ENCODE peak calls at places on chromosomes 2 and 18, in eight cellular contexts. K, H, P, J, U, R, X and N are unnamed samples.

GRCh38 chr18:58687871-58688308 is 16.6 kb downstream of the MALT1 start:
- DNase-seq in K (no peak), H (peak), P (no peak), J (no peak), U (no peak), R (no peak), X (no peak), N (peak)

GRCh38 chr2:70944291-70944690 is 8.6 kb downstream of the ATP6V1B1 start:
- DNase-seq in K (no peak), H (no peak), P (no peak), J (no peak), U (no peak), R (no peak), X (peak), N (no peak)

GRCh38 chr2:239889641-239890055 is 135.5 kb downstream of the NDUFA10 start:
- DNase-seq in K (no peak), H (no peak), P (no peak), J (no peak), U (no peak), R (no peak), X (no peak), N (no peak)

GRCh38 chr2:140383781-140384180 is 1603.6 kb upstream of the NXPH2 start:
- DNase-seq in K (no peak), H (no peak), P (no peak), J (no peak), U (no peak), R (no peak), X (no peak), N (no peak)

GRCh38 chr18:52319423-52319822 is 20.6 kb upstream of the DCC start:
- DNase-seq in K (no peak), H (no peak), P (no peak), J (no peak), U (no peak), R (no peak), X (no peak), N (no peak)

GRCh38 chr2:10356459-10356851 is 53.8 kb downstream of the HPCAL1 start:
- DNase-seq in K (no peak), H (no peak), P (no peak), J (no peak), U (no peak), R (no peak), X (no peak), N (no peak)

GRCh38 chr2:172986040-172986439 is 89.6 kb upstream of the MAP3K20 start:
- DNase-seq in K (no peak), H (no peak), P (no peak), J (no peak), U (no peak), R (no peak), X (no peak), N (peak)

GRCh38 chr2:234164499-234165409 is 114.3 kb downstream of the SPP2 start:
- DNase-seq in K (no peak), H (peak), P (no peak), J (no peak), U (no peak), R (no peak), X (no peak), N (peak)

GRCh38 chr2:241862093-241862492 is 3.4 kb upstream of the PDCD1 start:
- DNase-seq in K (peak), H (no peak), P (peak), J (no peak), U (no peak), R (peak), X (no peak), N (no peak)

GRCh38 chr2:100140582-100140981 is 1.8 kb downstream of the AFF3 start:
- DNase-seq in K (no peak), H (no peak), P (no peak), J (no peak), U (no peak), R (no peak), X (no peak), N (no peak)

GRCh38 chr2:239910404-239910803 is 114.7 kb downstream of the NDUFA10 start:
- DNase-seq in K (no peak), H (no peak), P (no peak), J (no peak), U (no peak), R (no peak), X (no peak), N (no peak)

GRCh38 chr2:160388464-160389263 is 104.9 kb downstream of the RBMS1 start:
- DNase-seq in K (peak), H (no peak), P (no peak), J (no peak), U (no peak), R (no peak), X (no peak), N (no peak)

GRCh38 chr2:137050949-137051348 is 285.6 kb downstream of the THSD7B start:
- DNase-seq in K (peak), H (no peak), P (no peak), J (no peak), U (no peak), R (peak), X (no peak), N (peak)

GRCh38 chr2:109407401-109408335 is 206.1 kb downstream of the SEPTIN10 start:
- DNase-seq in K (no peak), H (no peak), P (no peak), J (no peak), U (no peak), R (no peak), X (no peak), N (no peak)

GRCh38 chr2:130391872-130392670 is 36.2 kb downstream of the PTPN18 start:
- DNase-seq in K (no peak), H (no peak), P (no peak), J (no peak), U (peak), R (peak), X (no peak), N (no peak)

DNA sequence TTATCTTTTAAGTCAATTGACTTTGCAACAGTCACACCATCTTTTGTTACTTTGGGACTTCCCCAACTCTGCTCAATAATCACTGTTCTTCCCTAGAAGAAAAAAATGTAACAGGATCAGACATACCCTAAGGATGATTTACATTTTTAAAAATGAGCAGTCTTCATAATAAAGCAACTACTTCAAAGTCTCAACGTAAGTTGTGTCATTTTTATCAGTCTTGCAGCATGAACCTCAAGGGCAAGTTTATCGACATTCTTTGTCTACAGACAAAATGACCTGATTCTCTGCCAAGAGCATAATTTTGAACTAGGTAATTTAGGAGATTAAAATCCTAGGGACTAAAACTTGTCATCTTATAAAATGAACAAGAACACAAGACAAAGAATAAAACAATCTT is 2.3 kb downstream of the HSPD1 start:
- DNase-seq in K (no peak), H (no peak), P (no peak), J (no peak), U (no peak), R (no peak), X (no peak), N (no peak)
- H3K4me3 ChIP-seq in K (peak), H (peak), P (peak), J (no peak), U (peak), R (peak), X (peak), N (peak)

GRCh38 chr18:3329471-3329870 is 67.5 kb downstream of the MYL12B start:
- DNase-seq in K (peak), H (no peak), P (no peak), J (no peak), U (no peak), R (no peak), X (no peak), N (no peak)
- H2AFZ ChIP-seq in K (peak), H (no peak), P (peak), J (peak), U (no peak), R (no peak), X (no peak), N (no peak)

DNA sequence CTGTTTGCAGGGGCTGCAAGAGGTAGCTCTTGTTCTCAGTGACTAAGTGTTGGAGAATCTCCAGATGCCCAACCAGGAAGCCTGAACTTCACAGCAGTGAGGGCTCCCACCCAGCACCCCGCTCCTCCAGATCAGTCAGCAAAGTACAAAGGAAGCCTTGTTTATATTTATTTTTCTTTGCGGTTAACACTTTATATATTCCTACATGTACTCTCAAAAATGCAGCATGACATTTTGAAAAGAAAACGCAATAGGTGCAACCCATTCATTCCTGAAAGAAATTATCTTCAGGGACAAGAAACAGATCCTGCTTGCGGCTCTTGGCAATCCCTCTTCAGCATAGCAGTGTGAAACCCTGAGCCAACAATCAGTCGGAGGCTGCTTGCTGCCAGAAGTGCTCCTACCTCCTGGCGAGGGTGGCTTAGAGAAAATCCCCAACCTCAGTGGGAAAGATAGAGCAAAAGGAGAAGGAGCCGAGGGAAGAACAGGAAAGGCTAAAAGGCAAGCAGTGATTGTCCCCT is 66.0 kb upstream of the ATL2 start:
- DNase-seq in K (no peak), H (no peak), P (no peak), J (peak), U (no peak), R (no peak), X (no peak), N (no peak)
- TF ChIP-seq POLR2AphosphoS5 in K (no peak), H (no peak), P (no peak), J (no peak), U (no peak), R (no peak), X (no peak), N (no peak)

GRCh38 chr2:122341007-122341406 is 585.6 kb downstream of the TSN start:
- DNase-seq in K (no peak), H (peak), P (no peak), J (no peak), U (no peak), R (no peak), X (no peak), N (no peak)
- H3K4me3 ChIP-seq in K (no peak), H (no peak), P (no peak), J (no peak), U (no peak), R (no peak), X (no peak), N (no peak)

DNA sequence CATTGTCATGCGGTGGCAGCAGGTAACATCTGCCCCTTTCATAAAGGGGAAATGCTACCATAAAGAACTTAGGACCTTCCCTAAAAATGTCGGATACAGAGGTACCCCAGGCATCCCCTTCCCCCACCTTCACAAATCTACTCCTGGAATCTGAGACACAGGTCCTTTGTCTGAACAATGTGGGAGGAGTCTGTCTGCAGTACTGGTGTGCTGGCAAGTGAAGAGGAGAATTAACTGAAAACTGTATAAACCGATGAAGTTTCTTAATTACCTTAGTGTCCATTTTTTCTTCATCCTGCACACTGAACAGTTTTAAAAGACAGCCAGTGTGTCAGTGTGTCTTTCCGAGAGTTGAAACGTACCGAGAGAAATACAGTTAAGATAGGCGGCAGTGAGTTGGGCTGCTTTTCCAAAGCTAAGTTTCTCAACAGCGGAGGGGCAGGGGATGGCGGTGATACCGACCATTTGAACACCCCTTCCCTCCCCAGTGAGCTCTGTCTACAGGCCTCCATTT is 1.8 kb downstream of the MEX3C start:
- DNase-seq in K (peak), H (no peak), P (peak), J (peak), U (peak), R (peak), X (peak), N (peak)
- H2AFZ ChIP-seq in K (no peak), H (peak), P (peak), J (no peak), U (no peak), R (no peak), X (no peak), N (peak)

GRCh38 chr2:238027591-238028415 is 33.0 kb upstream of the SCLY start:
- DNase-seq in K (no peak), H (no peak), P (no peak), J (no peak), U (no peak), R (no peak), X (no peak), N (no peak)

GRCh38 chr2:238032755-238033337 is 28.0 kb upstream of the SCLY start:
- DNase-seq in K (no peak), H (no peak), P (no peak), J (no peak), U (no peak), R (no peak), X (no peak), N (no peak)

GRCh38 chr2:238029853-238030252 is 30.9 kb upstream of the SCLY start:
- DNase-seq in K (no peak), H (no peak), P (no peak), J (no peak), U (peak), R (no peak), X (no peak), N (no peak)

GRCh38 chr2:238031749-238032148 is 29.1 kb upstream of the SCLY start:
- DNase-seq in K (no peak), H (no peak), P (no peak), J (no peak), U (no peak), R (no peak), X (no peak), N (no peak)

DNA sequence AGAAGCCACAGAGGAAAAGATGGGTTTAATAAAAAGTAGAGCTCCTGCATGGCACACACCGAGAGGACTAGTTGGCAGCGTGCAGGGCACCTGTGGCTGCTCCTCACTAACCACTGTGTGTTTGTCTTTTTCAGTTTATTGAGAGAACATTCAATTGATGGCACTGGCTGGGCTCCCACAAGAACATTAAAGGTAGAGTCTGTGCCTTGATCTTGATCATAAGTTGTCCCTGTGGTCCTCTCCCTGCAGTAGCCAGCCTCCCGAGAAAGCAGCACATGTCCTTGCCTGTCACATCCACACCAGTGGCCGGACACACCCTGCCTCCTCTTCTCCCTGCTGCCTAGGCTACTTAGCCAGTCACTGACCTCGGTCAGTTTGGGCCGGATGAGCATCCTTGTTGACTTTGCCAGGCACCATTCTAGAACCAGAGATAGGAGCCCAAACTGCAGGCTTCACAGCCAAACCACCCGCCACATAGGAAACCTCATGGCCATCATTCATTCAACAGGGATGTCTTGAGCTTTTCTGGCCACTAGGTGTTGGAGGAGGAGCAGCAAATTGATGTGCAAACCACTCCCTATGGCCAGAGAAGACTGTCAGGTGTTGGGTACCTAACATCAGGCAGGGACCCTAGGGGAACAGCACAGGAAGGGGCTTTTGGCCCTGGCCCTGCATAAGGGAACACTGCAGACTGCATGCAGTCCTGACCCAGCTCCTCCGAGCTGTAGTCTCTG is 30.2 kb upstream of the SCLY start:
- DNase-seq in K (peak), H (no peak), P (no peak), J (no peak), U (no peak), R (no peak), X (no peak), N (no peak)
- TF ChIP-seq POLR2AphosphoS5 in K (no peak), H (no peak), P (no peak), J (no peak), U (no peak), R (no peak), X (no peak), N (no peak)

GRCh38 chr2:178072000-178072382 is 586 bp downstream of the PDE11A start:
- DNase-seq in K (no peak), H (no peak), P (no peak), J (no peak), U (no peak), R (no peak), X (no peak), N (no peak)
- H3K4me3 ChIP-seq in K (peak), H (no peak), P (peak), J (peak), U (peak), R (peak), X (no peak), N (no peak)

GRCh38 chr2:190533175-190533967 is 1.2 kb downstream of the NEMP2 start:
- DNase-seq in K (no peak), H (no peak), P (no peak), J (no peak), U (no peak), R (peak), X (no peak), N (no peak)

GRCh38 chr2:190535119-190535439 is 557 bp upstream of the NEMP2 start:
- DNase-seq in K (no peak), H (no peak), P (no peak), J (no peak), U (no peak), R (no peak), X (no peak), N (peak)

GRCh38 chr2:190533968-190534309 is 583 bp downstream of the NEMP2 start:
- DNase-seq in K (no peak), H (no peak), P (no peak), J (no peak), U (peak), R (no peak), X (no peak), N (no peak)

GRCh38 chr2:190535586-190535985 is 1.1 kb upstream of the NEMP2 start:
- DNase-seq in K (no peak), H (no peak), P (no peak), J (no peak), U (no peak), R (no peak), X (no peak), N (no peak)

GRCh38 chr2:190534310-190535118 is at the start of gene NEMP2:
- DNase-seq in K (peak), H (no peak), P (peak), J (no peak), U (peak), R (peak), X (peak), N (peak)
- H2AFZ ChIP-seq in K (peak), H (peak), P (peak), J (peak), U (peak), R (peak), X (peak), N (peak)